ENCODE peak calls at places on chromosomes 4 and X, in six cellular contexts. S is left colon; O is tibial nerve; F is fibroblast of the aortic adventitia; R is GM12892; M is activated CD4-positive, alpha-beta T cell treated with anti-CD3 and anti-CD28 coated beads, Interleukin-2, amount 10 ng/mL, durations not matched to agents 7 days and 5 days. N is an unnamed sample.

GRCh38 chr4:73923631-73923937 is 54.4 kb downstream of the CXCL1 start:
- DNase-seq in F (no peak), O (no peak), M (no peak), S (no peak), R (no peak), N (no peak)

GRCh38 chrX:130637591-130637990 is 235.8 kb downstream of the RBMX2 start:
- DNase-seq in F (peak; percentile 31), S (no peak), M (no peak), R (no peak), O (no peak), N (no peak)

GRCh38 chrX:133440797-133441163 is 25.5 kb upstream of the GPC4 start:
- DNase-seq in S (no peak), M (no peak), R (no peak), O (no peak), F (no peak), N (no peak)

GRCh38 chrX:123695242-123695641 is 37.6 kb downstream of the THOC2 start:
- DNase-seq in M (no peak), S (no peak), O (no peak), F (no peak), R (no peak), N (no peak)

GRCh38 chr4:157121396-157121795 is 45.4 kb downstream of the GLRB start:
- DNase-seq in S (no peak), R (no peak), O (no peak), M (no peak), F (no peak), N (no peak)

GRCh38 chr4:152983774-152984411 is 47.8 kb downstream of the FHDC1 start:
- DNase-seq in R (no peak), S (no peak), F (peak; percentile 58), M (no peak), O (no peak), N (no peak)

GRCh38 chr4:186624951-186625350 is 69.6 kb upstream of the MTNR1A start:
- DNase-seq in R (no peak), M (no peak), S (no peak), F (peak; percentile 70), O (no peak), N (no peak)

GRCh38 chrX:30312858-30313257 is 3.7 kb upstream of the NR0B1 start:
- DNase-seq in R (no peak), S (no peak), F (no peak), M (no peak), O (no peak), N (no peak)

GRCh38 chrX:47232803-47233332 is at the start of gene USP11:
- DNase-seq in R (no peak), M (peak; percentile 50), F (peak; percentile 50), S (peak; percentile 49), O (no peak), N (peak; percentile 34)

GRCh38 chr4:52058275-52058674 is 7.2 kb downstream of the SPATA18 start:
- DNase-seq in O (no peak), M (no peak), R (no peak), F (no peak), S (no peak), N (no peak)

GRCh38 chrX:96102997-96103396 is 581.6 kb upstream of the DIAPH2 start:
- DNase-seq in M (no peak), F (no peak), R (no peak), O (no peak), S (no peak), N (no peak)

N was measured in pancreas.